ENCODE peak calls at places on chromosomes 7 and 10, in five cellular contexts. L is astrocyte; P is CD8-positive, alpha-beta T cell; D is spleen; I is stimulated activated CD8-positive, alpha-beta memory T cell treated with anti-CD3 and anti-CD28 coated beads, Interleukin-4, amount 100 ng/mL, for 24 hours. G is an unnamed sample.

GRCh38 chr10:75197066-75197465 is 13.5 kb upstream of the VDAC2 start:
- DNase-seq in P (no peak), L (no peak), D (no peak), I (no peak), G (no peak)

GRCh38 chr10:119726291-119727261 is 726 bp downstream of the INPP5F start:
- DNase-seq in I (no peak), P (no peak), D (no peak), L (no peak), G (no peak)

GRCh38 chr7:21941570-21942224 is 4.0 kb downstream of the CDCA7L start:
- DNase-seq in L (peak; percentile 59), D (no peak), I (no peak), P (no peak), G (no peak)

GRCh38 chr10:74018241-74018640 is 20.3 kb downstream of the VCL start:
- DNase-seq in L (no peak), I (no peak), P (no peak), D (no peak), G (no peak)

GRCh38 chr10:115856580-115856979 is 416.4 kb downstream of the GFRA1 start:
- DNase-seq in I (no peak), D (no peak), P (no peak), L (no peak), G (no peak)

GRCh38 chr10:113003032-113003431 is 53.0 kb downstream of the TCF7L2 start:
- DNase-seq in I (no peak), D (no peak), P (no peak), L (no peak), G (no peak)

GRCh38 chr7:130381468-130382312 is 1.4 kb downstream of the CPA1 start:
- DNase-seq in L (no peak), I (no peak), P (no peak), D (no peak), G (peak; percentile 71)

GRCh38 chr10:338176-339037 is 203.2 kb downstream of the ZMYND11 start:
- DNase-seq in L (peak; percentile 66), D (no peak), I (no peak), P (no peak), G (no peak)

GRCh38 chr7:98807306-98807880 is 62.4 kb downstream of the TMEM130 start:
- DNase-seq in D (no peak), P (no peak), L (peak; percentile 41), I (no peak), G (no peak)

GRCh38 chr10:35217458-35217857 is 90.8 kb downstream of the CREM start:
- DNase-seq in I (no peak), P (no peak), D (no peak), L (peak; percentile 3), G (no peak)

GRCh38 chr10:110420401-110421193 is 77.1 kb upstream of the DUSP5 start:
- DNase-seq in D (no peak), I (no peak), L (no peak), P (no peak), G (no peak)

GRCh38 chr7:131219277-131220041 is 108.2 kb upstream of the MKLN1 start:
- DNase-seq in P (no peak), L (no peak), I (no peak), D (no peak), G (peak; percentile 88)

GRCh38 chr7:45682836-45683555 is 108.8 kb downstream of the ADCY1 start:
- DNase-seq in D (peak; percentile 19), L (peak; percentile 73), I (no peak), P (no peak), G (no peak)

GRCh38 chr7:107746006-107746405 is 2.1 kb downstream of the CBLL1 start:
- DNase-seq in I (no peak), L (no peak), D (no peak), P (no peak), G (no peak)

GRCh38 chr7:70470751-70471150 is 661.2 kb upstream of the GALNT17 start:
- DNase-seq in I (no peak), P (no peak), L (no peak), D (no peak), G (no peak)

G was measured in posterior vena cava.